ENCODE peak calls at places on chromosomes 1 and 21, in six cellular contexts. Q is NCI-H1436 treated with DMSO at 0.1 percent for 48 hours, T is HTR-8/SVneo, W is RCC 7860, R is PC-9, E is T-cell. Z is an unnamed sample.

GRCh38 chr1:27428316-27429028 is 36.0 kb downstream of the GPR3 start:
- DNase-seq in T (no peak), E (no peak), Q (no peak), R (no peak), W (no peak), Z (no peak)

GRCh38 chr1:53376041-53376461 is 48.2 kb upstream of the LRP8 start:
- DNase-seq in Q (no peak), E (no peak), W (no peak), R (no peak), T (no peak), Z (no peak)

GRCh38 chr1:205449750-205450443 is 5.9 kb downstream of the BLACAT1 start:
- DNase-seq in W (peak; percentile 94), E (no peak), Q (no peak), T (peak; percentile 71), R (peak; percentile 95), Z (no peak)

GRCh38 chr1:241521718-241522117 is 2.2 kb upstream of the FH start:
- DNase-seq in Q (no peak), E (no peak), R (no peak), T (no peak), W (no peak), Z (no peak)

GRCh38 chr1:231590453-231591198 is 36.0 kb upstream of the DISC1 start:
- DNase-seq in Q (no peak), T (peak; percentile 61), E (no peak), W (peak; percentile 59), R (peak; percentile 34), Z (no peak)

GRCh38 chr1:15866696-15867687 is 19.5 kb downstream of the SPEN start:
- DNase-seq in W (no peak), Q (no peak), R (no peak), E (no peak), T (no peak), Z (no peak)

GRCh38 chr1:208668991-208669390 is 424.8 kb upstream of the PLXNA2 start:
- DNase-seq in R (no peak), E (no peak), Q (no peak), T (no peak), W (no peak), Z (no peak)

GRCh38 chr21:35150562-35151226 is 101.6 kb upstream of the RUNX1 start:
- DNase-seq in Q (no peak), T (no peak), W (no peak), R (no peak), E (no peak), Z (no peak)

GRCh38 chr1:155834296-155834926 is 22.6 kb downstream of the GON4L start:
- DNase-seq in T (no peak), W (no peak), E (no peak), Q (no peak), R (peak; percentile 2), Z (no peak)

GRCh38 chr1:28668956-28669719 is 554 bp downstream of the GMEB1 start:
- DNase-seq in T (no peak), W (peak; percentile 7), R (peak; percentile 24), Q (no peak), E (peak; percentile 67), Z (no peak)

GRCh38 chr1:63322248-63322943 is at the start of gene FOXD3:
- DNase-seq in R (peak; percentile 7), Q (no peak), T (no peak), W (no peak), E (no peak), Z (no peak)

GRCh38 chr1:237867380-237867888 is 23.3 kb downstream of the ZP4 start:
- DNase-seq in W (no peak), T (no peak), Q (no peak), E (no peak), R (no peak), Z (no peak)

GRCh38 chr1:207495816-207496792 is at the start of gene CR1:
- DNase-seq in E (peak; percentile 29), Q (no peak), R (no peak), T (no peak), W (no peak), Z (no peak)

GRCh38 chr1:205582046-205582445 is 49.8 kb downstream of the ELK4 start:
- DNase-seq in Q (no peak), E (no peak), W (no peak), T (no peak), R (no peak), Z (no peak)